ENCODE peak calls at places on chromosomes 2 and 18, in four cellular contexts. One of them, this sample, is unnamed.
A peak's percentile ranks its signal among the peaks of the same experiment; 100 is the strongest.

GRCh38 chr2:238513346-238513745 is 86.6 kb downstream of the ASB1 start:
- DNase-seq in neural progenitor cell: peak; percentile 59
- DNase-seq in astrocyte: no peak
- DNase-seq in GM23248: peak; percentile 81
- DNase-seq in this sample: peak; percentile 8

GRCh38 chr2:26595146-26595545 is 46.0 kb downstream of the CIB4 start:
- DNase-seq in neural progenitor cell: no peak
- DNase-seq in astrocyte: no peak
- DNase-seq in GM23248: no peak
- DNase-seq in this sample: no peak

GRCh38 chr2:2806711-2807110 is 475.6 kb upstream of the MYT1L start:
- DNase-seq in neural progenitor cell: no peak
- DNase-seq in astrocyte: no peak
- DNase-seq in GM23248: no peak
- DNase-seq in this sample: no peak

GRCh38 chr2:96955694-96956610 is 30.4 kb downstream of the FAM178B start:
- DNase-seq in neural progenitor cell: no peak
- DNase-seq in astrocyte: no peak
- DNase-seq in GM23248: no peak
- DNase-seq in this sample: no peak

GRCh38 chr2:51297488-51297887 is 265.6 kb upstream of the NRXN1 start:
- DNase-seq in neural progenitor cell: no peak
- DNase-seq in astrocyte: peak; percentile 1
- DNase-seq in GM23248: no peak
- DNase-seq in this sample: no peak

GRCh38 chr2:240553956-240554480 is 3.8 kb downstream of the ANKMY1 start:
- DNase-seq in neural progenitor cell: peak; percentile 0
- DNase-seq in astrocyte: no peak
- DNase-seq in GM23248: no peak
- DNase-seq in this sample: no peak

GRCh38 chr18:48680871-48681270 is 142.0 kb downstream of the CTIF start:
- DNase-seq in neural progenitor cell: peak; percentile 82
- DNase-seq in astrocyte: no peak
- DNase-seq in GM23248: no peak
- DNase-seq in this sample: no peak

GRCh38 chr2:28613616-28614501 is 118.0 kb downstream of the PLB1 start:
- DNase-seq in neural progenitor cell: peak; percentile 56
- DNase-seq in astrocyte: peak; percentile 96
- DNase-seq in GM23248: no peak
- DNase-seq in this sample: no peak

GRCh38 chr18:8816233-8816632 is 110.9 kb downstream of the MTCL1 start:
- DNase-seq in neural progenitor cell: no peak
- DNase-seq in astrocyte: peak; percentile 77
- DNase-seq in GM23248: no peak
- DNase-seq in this sample: no peak

GRCh38 chr2:143524001-143524608 is 394.9 kb downstream of the ARHGAP15 start:
- DNase-seq in neural progenitor cell: no peak
- DNase-seq in astrocyte: peak; percentile 73
- DNase-seq in GM23248: peak; percentile 42
- DNase-seq in this sample: no peak

GRCh38 chr2:2586961-2587360 is 255.9 kb upstream of the MYT1L start:
- DNase-seq in neural progenitor cell: no peak
- DNase-seq in astrocyte: no peak
- DNase-seq in GM23248: no peak
- DNase-seq in this sample: no peak

GRCh38 chr2:105934467-105934866 is 189.8 kb downstream of the NCK2 start:
- DNase-seq in neural progenitor cell: no peak
- DNase-seq in astrocyte: no peak
- DNase-seq in GM23248: no peak
- DNase-seq in this sample: no peak

GRCh38 chr18:77101410-77102245 is 31.0 kb downstream of the MBP start:
- DNase-seq in neural progenitor cell: no peak
- DNase-seq in astrocyte: peak; percentile 97
- DNase-seq in GM23248: peak; percentile 95
- DNase-seq in this sample: no peak

GRCh38 chr2:39738941-39739340 is 40.1 kb downstream of the THUMPD2 start:
- DNase-seq in neural progenitor cell: no peak
- DNase-seq in astrocyte: peak; percentile 97
- DNase-seq in GM23248: no peak
- DNase-seq in this sample: no peak
- H3K36me3 ChIP-seq in neural progenitor cell: peaks cover 3% of the 10 kb centered on the region
- H3K36me3 ChIP-seq in astrocyte: peaks cover 12% of the 10 kb centered on the region
- H3K36me3 ChIP-seq in GM23248: peaks cover 16% of the 10 kb centered on the region
- H3K36me3 ChIP-seq in this sample: peaks cover 92% of the 10 kb centered on the region

GRCh38 chr2:178449700-178450573 is 1.0 kb downstream of the PRKRA start:
- DNase-seq in neural progenitor cell: peak; percentile 21
- DNase-seq in astrocyte: no peak
- DNase-seq in GM23248: peak; percentile 40
- DNase-seq in this sample: no peak
- H3K9ac ChIP-seq in neural progenitor cell: peak overlapping the region; percentile 83
- H3K9ac ChIP-seq in astrocyte: peak overlapping the region; percentile 98
- H3K9ac ChIP-seq in GM23248: peak overlapping the region; percentile 98
- H3K9ac ChIP-seq in this sample: peak overlapping the region; percentile 98

GRCh38 chr18:57353137-57353939 is 981 bp downstream of the ST8SIA3 start:
- DNase-seq in neural progenitor cell: peak; percentile 85
- DNase-seq in astrocyte: no peak
- DNase-seq in GM23248: no peak
- DNase-seq in this sample: no peak

GRCh38 chr18:57352761-57353136 is 392 bp downstream of the ST8SIA3 start:
- DNase-seq in neural progenitor cell: peak; percentile 52
- DNase-seq in astrocyte: no peak
- DNase-seq in GM23248: no peak
- DNase-seq in this sample: no peak

GRCh38 chr18:57353940-57354461 is 1.6 kb downstream of the ST8SIA3 start:
- DNase-seq in neural progenitor cell: peak; percentile 94
- DNase-seq in astrocyte: peak; percentile 16
- DNase-seq in GM23248: peak; percentile 64
- DNase-seq in this sample: no peak

GRCh38 chr18:57347784-57348183 is 4.6 kb upstream of the ST8SIA3 start:
- DNase-seq in neural progenitor cell: no peak
- DNase-seq in astrocyte: no peak
- DNase-seq in GM23248: no peak
- DNase-seq in this sample: no peak

DNA sequence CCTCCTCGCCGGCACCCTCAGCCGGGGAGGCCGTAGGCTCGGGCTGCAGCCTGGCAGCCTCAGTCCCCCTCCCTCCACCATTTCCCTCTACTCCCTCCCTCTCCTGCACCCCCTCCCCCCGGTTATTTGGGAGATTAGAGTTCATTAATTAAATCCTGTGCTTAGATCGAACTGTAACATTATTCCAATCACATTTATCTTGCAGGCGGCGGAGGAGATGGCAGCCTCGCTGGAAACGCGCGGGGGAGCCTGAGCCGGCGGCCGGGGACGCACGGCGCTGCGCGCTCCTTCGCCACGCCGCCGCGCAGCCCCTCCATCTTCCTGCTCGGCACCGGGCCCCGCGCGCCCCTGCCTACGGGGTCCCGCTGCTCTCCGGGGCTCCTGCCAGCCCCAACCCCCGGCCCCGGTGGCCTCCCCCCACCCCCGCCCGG is at the start of gene ST8SIA3:
- DNase-seq in neural progenitor cell: peak; percentile 47
- DNase-seq in astrocyte: no peak
- DNase-seq in GM23248: no peak
- DNase-seq in this sample: no peak
- TF ChIP-seq EZH2 in neural progenitor cell: no peak
- TF ChIP-seq EZH2 in astrocyte: no peak
- TF ChIP-seq EZH2 in GM23248: no peak
- TF ChIP-seq EZH2 in this sample: no peak

DNA sequence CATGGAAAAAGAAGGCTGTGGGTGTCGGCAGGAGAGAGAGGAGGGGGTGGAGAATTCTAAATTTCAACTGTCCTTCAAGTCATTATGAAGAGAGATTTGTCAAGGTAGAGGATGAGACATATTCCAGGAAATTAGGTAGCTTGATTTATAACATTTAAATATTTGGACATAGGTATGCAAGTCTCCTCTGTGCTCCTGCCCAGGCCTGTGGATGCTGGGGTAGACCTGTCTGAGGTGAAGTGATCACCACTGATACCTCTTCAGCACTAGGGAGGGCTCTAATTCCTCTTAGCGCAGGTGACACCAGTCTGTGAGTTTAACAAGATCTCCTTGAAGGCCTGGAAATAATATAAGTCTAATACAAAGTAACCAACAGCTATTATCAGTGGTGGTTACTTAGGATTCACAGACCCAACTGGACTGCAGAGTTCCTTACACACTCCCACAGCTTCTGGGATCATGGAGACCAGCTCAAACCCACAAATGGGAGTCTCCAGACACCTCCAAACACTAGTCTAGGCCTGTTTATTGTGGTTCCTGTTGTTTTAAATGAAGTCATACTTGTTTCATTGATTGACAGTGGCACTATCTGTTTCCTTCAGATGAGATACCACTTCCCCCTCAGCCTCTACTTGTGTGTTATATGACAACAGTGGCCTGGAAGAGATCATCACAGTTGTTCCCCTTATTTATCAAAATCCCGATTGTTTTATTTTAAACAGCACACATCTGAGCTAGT is 104.1 kb upstream of the ITPRID2 start:
- DNase-seq in neural progenitor cell: no peak
- DNase-seq in astrocyte: no peak
- DNase-seq in GM23248: no peak
- DNase-seq in this sample: no peak
- H3K36me3 ChIP-seq in neural progenitor cell: no peaks in the 10 kb centered on the region
- H3K36me3 ChIP-seq in astrocyte: no peaks in the 10 kb centered on the region
- H3K36me3 ChIP-seq in GM23248: no peaks in the 10 kb centered on the region
- H3K36me3 ChIP-seq in this sample: no peaks in the 10 kb centered on the region

GRCh38 chr18:13452448-13452811 is 233.9 kb downstream of the LDLRAD4 start:
- DNase-seq in neural progenitor cell: peak; percentile 15
- DNase-seq in astrocyte: peak; percentile 79
- DNase-seq in GM23248: peak; percentile 88
- DNase-seq in this sample: no peak
- H3K9ac ChIP-seq in neural progenitor cell: no peak overlapping the region
- H3K9ac ChIP-seq in astrocyte: peak overlapping the region; percentile 21
- H3K9ac ChIP-seq in GM23248: no peak overlapping the region
- H3K9ac ChIP-seq in this sample: no peak overlapping the region